ENCODE peak calls at places on chromosome 21, in five cellular contexts. W is IMR-90, Y is H1, V is mesenchymal stem cell, S is trophoblast cell. D is an unnamed sample.

GRCh38 chr21:45543371-45543709 is 1.1 kb upstream of the SLC19A1 start:
- DNase-seq in W (no peak), Y (no peak), V (no peak), S (no peak), D (no peak)

GRCh38 chr21:34548782-34549376 is 36.9 kb upstream of the KCNE1 start:
- DNase-seq in W (no peak), Y (no peak), V (no peak), S (peak; percentile 58), D (no peak)

GRCh38 chr21:33110340-33110715 is 40.4 kb downstream of the OLIG1 start:
- DNase-seq in W (no peak), Y (no peak), V (no peak), S (no peak), D (no peak)

GRCh38 chr21:27225142-27225541 is 258.3 kb upstream of the ADAMTS5 start:
- DNase-seq in W (peak; percentile 57), Y (no peak), V (peak; percentile 8), S (peak; percentile 4), D (no peak)

GRCh38 chr21:33402011-33402979 is 918 bp upstream of the IFNGR2 start:
- DNase-seq in W (peak; percentile 71), Y (peak; percentile 64), V (peak; percentile 82), S (peak; percentile 96), D (peak; percentile 39)

GRCh38 chr21:33491373-33492102 is at the start of gene DNAJC28:
- DNase-seq in W (peak; percentile 89), Y (peak; percentile 98), V (peak; percentile 95), S (peak; percentile 95), D (peak; percentile 94)

GRCh38 chr21:29585462-29585861 is 286.7 kb downstream of the BACH1 start:
- DNase-seq in W (no peak), Y (no peak), V (no peak), S (peak; percentile 25), D (no peak)

GRCh38 chr21:34072145-34073031 is 990 bp upstream of the MRPS6 start:
- DNase-seq in W (no peak), Y (no peak), V (no peak), S (peak; percentile 16), D (no peak)

GRCh38 chr21:22278366-22278765 is 1280.2 kb downstream of the NCAM2 start:
- DNase-seq in W (no peak), Y (no peak), V (no peak), S (peak; percentile 88), D (no peak)

GRCh38 chr21:34553199-34553952 is 41.4 kb upstream of the KCNE1 start:
- DNase-seq in W (peak; percentile 82), Y (no peak), V (peak; percentile 77), S (peak; percentile 65), D (no peak)

GRCh38 chr21:29189358-29189757 is 58.9 kb downstream of the MAP3K7CL start:
- DNase-seq in W (peak; percentile 44), Y (no peak), V (no peak), S (no peak), D (no peak)

GRCh38 chr21:29462475-29462874 is 163.8 kb downstream of the BACH1 start:
- DNase-seq in W (no peak), Y (no peak), V (no peak), S (no peak), D (no peak)

GRCh38 chr21:38349111-38349746 is 92.4 kb downstream of the KCNJ15 start:
- DNase-seq in W (peak; percentile 6), Y (no peak), V (no peak), S (no peak), D (no peak)

GRCh38 chr21:37660709-37661108 is 255.5 kb downstream of the KCNJ6 start:
- DNase-seq in W (no peak), Y (no peak), V (no peak), S (no peak), D (no peak)

GRCh38 chr21:37749132-37749531 is 167.1 kb downstream of the KCNJ6 start:
- DNase-seq in W (no peak), Y (no peak), V (no peak), S (peak; percentile 74), D (no peak)

GRCh38 chr21:34109075-34109474 is 35.7 kb downstream of the MRPS6 start:
- DNase-seq in W (no peak), Y (no peak), V (no peak), S (no peak), D (no peak)

DNA sequence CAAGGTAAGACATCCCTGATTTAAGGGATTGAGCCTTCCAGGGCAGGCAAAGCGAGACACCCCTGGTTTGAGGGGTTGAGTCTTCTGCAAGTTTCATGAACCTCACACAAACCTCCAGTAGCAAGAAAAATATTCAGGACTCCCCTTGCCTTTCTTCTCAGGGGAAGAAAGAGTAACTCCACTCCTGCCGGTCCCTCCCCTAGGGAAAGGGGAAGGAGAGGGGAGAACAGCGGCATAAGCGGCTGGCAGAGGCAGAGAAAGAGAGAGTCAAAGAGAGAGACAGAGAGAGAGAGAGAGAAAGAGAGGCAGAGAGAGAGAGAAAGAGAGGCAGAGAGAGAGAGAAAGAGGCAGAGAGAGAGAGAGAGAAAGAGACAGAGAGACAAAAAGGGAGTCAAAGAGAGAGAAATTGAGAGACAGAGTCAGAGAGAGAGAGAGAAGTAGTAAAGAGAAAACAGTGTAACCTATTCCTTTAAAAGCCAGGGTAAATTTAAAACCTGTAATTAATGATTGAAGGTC is 29.5 kb upstream of the CBR3 start:
- DNase-seq in W (no peak), Y (no peak), V (no peak), S (no peak), D (no peak)
- H2BK120ac ChIP-seq in W (no peak overlapping the region), Y (no peak overlapping the region), V (no peak overlapping the region), S (peak overlapping the region; percentile 57), D (no peak overlapping the region)

DNA sequence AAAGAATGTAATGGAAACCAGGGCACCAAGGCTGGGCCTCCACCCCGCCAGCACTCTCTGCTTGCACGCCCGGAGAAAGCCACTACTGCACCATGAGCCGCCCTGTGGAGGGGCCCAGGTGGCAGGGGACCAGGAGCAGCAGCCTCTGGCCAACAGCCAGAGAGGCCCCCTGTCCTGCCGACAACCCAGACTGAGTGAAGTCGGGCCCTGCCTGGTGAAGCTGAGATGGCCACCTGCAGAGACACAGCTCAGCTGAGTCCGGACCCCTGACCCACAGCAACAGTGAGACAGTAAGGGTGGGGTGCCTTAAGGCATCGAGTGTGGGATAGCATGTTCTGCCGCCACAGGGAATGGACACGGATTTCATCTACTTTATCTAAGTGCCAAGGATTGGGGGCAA is 28.9 kb downstream of the WDR4 start:
- DNase-seq in W (no peak), Y (no peak), V (no peak), S (no peak), D (no peak)
- H3K36me3 ChIP-seq in W (peaks cover 69% of the 10 kb centered on the region), Y (peaks cover 33% of the 10 kb centered on the region), V (peaks cover 87% of the 10 kb centered on the region), S (peaks cover 88% of the 10 kb centered on the region), D (peaks cover 90% of the 10 kb centered on the region)

GRCh38 chr21:31912501-31912900 is 39.7 kb downstream of the HUNK start:
- DNase-seq in W (no peak), Y (no peak), V (peak; percentile 62), S (peak; percentile 45), D (no peak)
- H3K14ac ChIP-seq in W (peak overlapping the region; percentile 19), Y (no peak overlapping the region), V (no peak overlapping the region), S (no peak overlapping the region), D (no peak overlapping the region)

GRCh38 chr21:17900281-17900989 is 81.3 kb upstream of the C21orf91 start:
- DNase-seq in W (no peak), Y (peak; percentile 48), V (no peak), S (peak; percentile 7), D (no peak)
- H2BK120ac ChIP-seq in W (no peak overlapping the region), Y (peak overlapping the region; percentile 64), V (no peak overlapping the region), S (peak overlapping the region; percentile 8), D (no peak overlapping the region)

GRCh38 chr21:26070121-26070520 is 100.4 kb downstream of the APP start:
- DNase-seq in W (no peak), Y (no peak), V (no peak), S (no peak), D (no peak)

GRCh38 chr21:26064506-26064905 is 106.1 kb downstream of the APP start:
- DNase-seq in W (no peak), Y (no peak), V (no peak), S (peak; percentile 21), D (no peak)

GRCh38 chr21:26070822-26071425 is 99.6 kb downstream of the APP start:
- DNase-seq in W (peak; percentile 45), Y (no peak), V (peak; percentile 85), S (peak; percentile 23), D (no peak)

GRCh38 chr21:26067836-26068401 is 102.7 kb downstream of the APP start:
- DNase-seq in W (no peak), Y (no peak), V (peak; percentile 45), S (no peak), D (no peak)

GRCh38 chr21:26068776-26069175 is 101.8 kb downstream of the APP start:
- DNase-seq in W (no peak), Y (no peak), V (no peak), S (no peak), D (no peak)
- H3K36me3 ChIP-seq in W (no peaks in the 10 kb centered on the region), Y (no peaks in the 10 kb centered on the region), V (peaks cover 5% of the 10 kb centered on the region), S (no peaks in the 10 kb centered on the region), D (no peaks in the 10 kb centered on the region)